ENCODE peak calls at places on chromosome 1, in six cellular contexts. One of them, this sample, is unnamed.

GRCh38 chr1:53330819-53331218 is 2.9 kb upstream of the LRP8 start:
- DNase-seq in HCT116: no peak
- DNase-seq in AG04450: no peak
- DNase-seq in choroid plexus epithelial cell: no peak
- DNase-seq in stomach: no peak
- DNase-seq in osteocyte: no peak
- DNase-seq in this sample: peak

GRCh38 chr1:61049850-61050540 is 32.4 kb upstream of the NFIA start:
- DNase-seq in HCT116: peak
- DNase-seq in AG04450: peak
- DNase-seq in choroid plexus epithelial cell: peak
- DNase-seq in stomach: peak
- DNase-seq in osteocyte: peak
- DNase-seq in this sample: no peak

GRCh38 chr1:181099152-181100014 is 10.9 kb downstream of the IER5 start:
- DNase-seq in HCT116: no peak
- DNase-seq in AG04450: no peak
- DNase-seq in choroid plexus epithelial cell: peak
- DNase-seq in stomach: no peak
- DNase-seq in osteocyte: no peak
- DNase-seq in this sample: no peak

GRCh38 chr1:2951856-2952255 is 69.4 kb upstream of the ACTRT2 start:
- DNase-seq in HCT116: no peak
- DNase-seq in AG04450: no peak
- DNase-seq in choroid plexus epithelial cell: no peak
- DNase-seq in stomach: no peak
- DNase-seq in osteocyte: no peak
- DNase-seq in this sample: no peak

GRCh38 chr1:21307210-21307609 is 16.9 kb upstream of the ECE1 start:
- DNase-seq in HCT116: no peak
- DNase-seq in AG04450: no peak
- DNase-seq in choroid plexus epithelial cell: no peak
- DNase-seq in stomach: no peak
- DNase-seq in osteocyte: no peak
- DNase-seq in this sample: no peak

GRCh38 chr1:202241376-202242079 is 47.9 kb downstream of the LGR6 start:
- DNase-seq in HCT116: no peak
- DNase-seq in AG04450: no peak
- DNase-seq in choroid plexus epithelial cell: no peak
- DNase-seq in stomach: peak
- DNase-seq in osteocyte: no peak
- DNase-seq in this sample: no peak

GRCh38 chr1:95118019-95118499 is 904 bp downstream of the TLCD4 start:
- DNase-seq in HCT116: no peak
- DNase-seq in AG04450: no peak
- DNase-seq in choroid plexus epithelial cell: no peak
- DNase-seq in stomach: no peak
- DNase-seq in osteocyte: no peak
- DNase-seq in this sample: no peak

GRCh38 chr1:19315378-19316206 is 3.5 kb downstream of the SLC66A1 start:
- DNase-seq in HCT116: no peak
- DNase-seq in AG04450: no peak
- DNase-seq in choroid plexus epithelial cell: peak
- DNase-seq in stomach: no peak
- DNase-seq in osteocyte: no peak
- DNase-seq in this sample: peak

GRCh38 chr1:221768444-221769066 is 26.7 kb upstream of the DUSP10 start:
- DNase-seq in HCT116: no peak
- DNase-seq in AG04450: no peak
- DNase-seq in choroid plexus epithelial cell: no peak
- DNase-seq in stomach: no peak
- DNase-seq in osteocyte: no peak
- DNase-seq in this sample: no peak

GRCh38 chr1:77536813-77537212 is 145.6 kb downstream of the ZZZ3 start:
- DNase-seq in HCT116: peak
- DNase-seq in AG04450: peak
- DNase-seq in choroid plexus epithelial cell: peak
- DNase-seq in stomach: no peak
- DNase-seq in osteocyte: no peak
- DNase-seq in this sample: no peak

GRCh38 chr1:32500387-32501209 is 35.7 kb downstream of the ZBTB8B start:
- DNase-seq in HCT116: no peak
- DNase-seq in AG04450: no peak
- DNase-seq in choroid plexus epithelial cell: peak
- DNase-seq in stomach: peak
- DNase-seq in osteocyte: peak
- DNase-seq in this sample: no peak

GRCh38 chr1:44619261-44619900 is 54.9 kb downstream of the TMEM53 start:
- DNase-seq in HCT116: no peak
- DNase-seq in AG04450: no peak
- DNase-seq in choroid plexus epithelial cell: peak
- DNase-seq in stomach: no peak
- DNase-seq in osteocyte: no peak
- DNase-seq in this sample: no peak

GRCh38 chr1:23558140-23558871 is 995 bp downstream of the ID3 start:
- DNase-seq in HCT116: peak
- DNase-seq in AG04450: no peak
- DNase-seq in choroid plexus epithelial cell: peak
- DNase-seq in stomach: peak
- DNase-seq in osteocyte: no peak
- DNase-seq in this sample: no peak

GRCh38 chr1:219264557-219264956 is 90.9 kb downstream of the LYPLAL1 start:
- DNase-seq in HCT116: no peak
- DNase-seq in AG04450: no peak
- DNase-seq in choroid plexus epithelial cell: peak
- DNase-seq in stomach: no peak
- DNase-seq in osteocyte: no peak
- DNase-seq in this sample: no peak

GRCh38 chr1:83083589-83084224 is 915.2 kb downstream of the TTLL7 start:
- DNase-seq in HCT116: no peak
- DNase-seq in AG04450: no peak
- DNase-seq in choroid plexus epithelial cell: no peak
- DNase-seq in stomach: no peak
- DNase-seq in osteocyte: no peak
- DNase-seq in this sample: no peak

GRCh38 chr1:156788136-156788535 is 20.8 kb downstream of the PRCC start:
- DNase-seq in HCT116: no peak
- DNase-seq in AG04450: no peak
- DNase-seq in choroid plexus epithelial cell: no peak
- DNase-seq in stomach: no peak
- DNase-seq in osteocyte: no peak
- DNase-seq in this sample: no peak

GRCh38 chr1:44512313-44512885 is 107.3 kb downstream of the RNF220 start:
- DNase-seq in HCT116: no peak
- DNase-seq in AG04450: no peak
- DNase-seq in choroid plexus epithelial cell: no peak
- DNase-seq in stomach: peak
- DNase-seq in osteocyte: no peak
- DNase-seq in this sample: no peak

GRCh38 chr1:233566886-233567285 is 47.0 kb upstream of the KCNK1 start:
- DNase-seq in HCT116: no peak
- DNase-seq in AG04450: no peak
- DNase-seq in choroid plexus epithelial cell: no peak
- DNase-seq in stomach: no peak
- DNase-seq in osteocyte: no peak
- DNase-seq in this sample: no peak

GRCh38 chr1:182143825-182144661 is 82.5 kb upstream of the ZNF648 start:
- DNase-seq in HCT116: no peak
- DNase-seq in AG04450: no peak
- DNase-seq in choroid plexus epithelial cell: peak
- DNase-seq in stomach: peak
- DNase-seq in osteocyte: peak
- DNase-seq in this sample: no peak

GRCh38 chr1:64983110-64983509 is 16.8 kb upstream of the JAK1 start:
- DNase-seq in HCT116: no peak
- DNase-seq in AG04450: no peak
- DNase-seq in choroid plexus epithelial cell: peak
- DNase-seq in stomach: no peak
- DNase-seq in osteocyte: peak
- DNase-seq in this sample: no peak

GRCh38 chr1:240098534-240098933 is 6.9 kb downstream of the FMN2 start:
- DNase-seq in HCT116: no peak
- DNase-seq in AG04450: no peak
- DNase-seq in choroid plexus epithelial cell: no peak
- DNase-seq in stomach: no peak
- DNase-seq in osteocyte: no peak
- DNase-seq in this sample: no peak

GRCh38 chr1:70485624-70486023 is 74.6 kb downstream of the CTH start:
- DNase-seq in HCT116: no peak
- DNase-seq in AG04450: no peak
- DNase-seq in choroid plexus epithelial cell: no peak
- DNase-seq in stomach: no peak
- DNase-seq in osteocyte: no peak
- DNase-seq in this sample: no peak

GRCh38 chr1:70487471-70487840 is 76.4 kb downstream of the CTH start:
- DNase-seq in HCT116: no peak
- DNase-seq in AG04450: no peak
- DNase-seq in choroid plexus epithelial cell: no peak
- DNase-seq in stomach: no peak
- DNase-seq in osteocyte: no peak
- DNase-seq in this sample: no peak

GRCh38 chr1:70487910-70488665 is 77.0 kb downstream of the CTH start:
- DNase-seq in HCT116: peak
- DNase-seq in AG04450: no peak
- DNase-seq in choroid plexus epithelial cell: peak
- DNase-seq in stomach: no peak
- DNase-seq in osteocyte: no peak
- DNase-seq in this sample: no peak

GRCh38 chr1:70490153-70490552 is 79.1 kb downstream of the CTH start:
- DNase-seq in HCT116: no peak
- DNase-seq in AG04450: no peak
- DNase-seq in choroid plexus epithelial cell: no peak
- DNase-seq in stomach: no peak
- DNase-seq in osteocyte: no peak
- DNase-seq in this sample: no peak

DNA sequence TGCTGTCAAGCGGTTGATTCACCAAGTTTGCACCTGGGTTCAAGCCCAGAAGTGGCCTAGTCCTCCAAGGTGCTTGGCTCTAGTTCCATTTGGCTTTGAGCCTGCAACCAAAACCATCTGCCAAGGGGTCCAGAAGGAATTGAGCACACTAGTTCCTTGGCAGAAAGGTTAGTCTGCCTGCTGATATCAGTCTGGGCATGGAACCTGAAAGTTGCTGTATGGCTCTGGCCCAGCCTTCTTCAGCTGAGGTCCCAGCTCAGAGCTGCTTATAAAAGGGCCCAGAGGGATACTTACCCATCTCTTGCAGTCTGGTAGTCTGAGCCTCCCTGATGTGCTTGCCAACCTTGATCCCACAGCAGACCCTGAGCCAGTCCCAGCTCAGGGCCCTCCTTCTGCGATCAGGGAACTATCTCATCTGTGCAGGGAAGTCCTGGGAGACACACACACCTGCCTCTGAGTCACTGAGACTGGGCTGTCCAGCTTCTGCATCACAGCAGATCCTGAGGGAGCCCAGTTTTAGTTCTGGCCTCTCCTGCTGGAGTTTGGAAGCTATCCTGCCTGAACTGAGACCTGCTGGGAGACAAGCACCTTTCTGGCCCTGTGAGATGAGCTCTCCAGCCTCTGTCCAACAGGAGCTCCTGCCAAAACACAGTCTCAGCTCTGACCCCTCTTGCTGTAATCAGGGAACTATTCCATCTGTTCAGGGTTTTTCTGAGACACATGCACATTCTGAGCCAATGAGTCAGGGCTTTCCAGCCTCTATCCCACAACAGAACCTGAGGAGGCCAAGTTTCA is 75.8 kb downstream of the CTH start:
- DNase-seq in HCT116: no peak
- DNase-seq in AG04450: peak
- DNase-seq in choroid plexus epithelial cell: peak
- DNase-seq in stomach: peak
- DNase-seq in osteocyte: no peak
- DNase-seq in this sample: no peak
- TF ChIP-seq CTCF in HCT116: no peak
- TF ChIP-seq CTCF in AG04450: peak
- TF ChIP-seq CTCF in choroid plexus epithelial cell: peak
- TF ChIP-seq CTCF in stomach: no peak
- TF ChIP-seq CTCF in osteocyte: no peak
- TF ChIP-seq CTCF in this sample: no peak

DNA sequence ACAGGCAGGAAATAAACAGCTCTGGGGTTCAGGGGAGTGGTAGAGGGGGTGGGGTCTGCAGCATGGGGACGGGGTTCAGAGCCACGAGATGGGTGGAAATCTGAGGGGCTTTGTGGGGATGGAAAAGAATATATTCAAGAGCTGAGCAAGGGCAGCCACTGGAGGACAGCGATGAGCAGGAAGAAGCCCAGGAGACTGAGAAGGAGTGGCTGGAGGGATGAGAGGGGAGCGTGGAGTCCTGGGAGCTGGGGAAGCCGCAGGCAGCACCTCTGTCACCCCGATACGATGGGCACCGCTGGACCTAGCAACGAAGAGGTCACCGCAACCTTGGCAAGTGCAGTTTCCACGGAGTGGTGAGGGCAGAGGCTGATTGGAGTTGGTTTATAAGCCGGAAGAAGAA is 10.0 kb upstream of the KCNAB2 start:
- DNase-seq in HCT116: no peak
- DNase-seq in AG04450: no peak
- DNase-seq in choroid plexus epithelial cell: no peak
- DNase-seq in stomach: no peak
- DNase-seq in osteocyte: no peak
- DNase-seq in this sample: no peak
- TF ChIP-seq CTCF in HCT116: peak
- TF ChIP-seq CTCF in AG04450: no peak
- TF ChIP-seq CTCF in choroid plexus epithelial cell: peak
- TF ChIP-seq CTCF in stomach: no peak
- TF ChIP-seq CTCF in osteocyte: no peak
- TF ChIP-seq CTCF in this sample: peak

DNA sequence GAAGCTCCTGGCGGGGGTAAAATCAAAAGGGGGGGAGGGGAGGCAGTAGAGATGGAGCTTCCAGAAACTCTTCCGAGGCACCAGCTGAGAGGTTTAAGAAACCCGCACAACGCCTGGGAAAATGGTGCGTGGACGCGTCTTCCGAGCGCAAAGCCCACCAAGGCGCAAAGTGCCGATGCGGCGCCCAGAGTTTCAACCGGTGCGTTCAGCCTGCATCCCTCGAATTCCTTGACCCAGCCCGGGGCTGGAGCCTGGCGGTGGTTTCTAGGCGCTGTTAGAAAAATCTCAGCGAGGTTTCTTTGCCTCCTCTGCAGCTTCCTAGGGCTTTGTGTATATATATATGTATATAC is 456 bp upstream of the PLPPR5 start:
- DNase-seq in HCT116: no peak
- DNase-seq in AG04450: no peak
- DNase-seq in choroid plexus epithelial cell: peak
- DNase-seq in stomach: no peak
- DNase-seq in osteocyte: no peak
- DNase-seq in this sample: no peak
- TF ChIP-seq CTCF in HCT116: no peak
- TF ChIP-seq CTCF in AG04450: no peak
- TF ChIP-seq CTCF in choroid plexus epithelial cell: no peak
- TF ChIP-seq CTCF in stomach: no peak
- TF ChIP-seq CTCF in osteocyte: no peak
- TF ChIP-seq CTCF in this sample: peak

DNA sequence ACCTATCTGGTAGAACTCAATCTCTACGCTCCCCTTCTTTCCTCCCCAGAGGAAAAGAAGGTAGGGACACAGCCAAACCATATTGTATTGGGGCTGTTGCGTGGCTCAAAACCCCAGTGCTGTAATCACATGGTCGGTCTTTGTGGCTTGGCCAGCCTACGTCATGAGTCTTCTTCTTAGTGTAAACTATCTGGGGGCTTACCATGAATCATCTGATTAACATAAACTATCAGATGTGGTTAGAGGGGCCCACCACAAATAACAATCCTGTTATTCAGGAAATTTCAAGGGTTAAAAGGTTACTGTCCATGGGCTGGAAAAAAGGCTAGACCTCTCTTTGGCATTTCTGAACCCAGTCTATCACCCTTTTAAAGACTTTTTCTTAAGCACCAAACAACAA is 49.5 kb upstream of the GPR52 start:
- DNase-seq in HCT116: no peak
- DNase-seq in AG04450: peak
- DNase-seq in choroid plexus epithelial cell: peak
- DNase-seq in stomach: no peak
- DNase-seq in osteocyte: no peak
- DNase-seq in this sample: no peak
- TF ChIP-seq CTCF in HCT116: no peak
- TF ChIP-seq CTCF in AG04450: no peak
- TF ChIP-seq CTCF in choroid plexus epithelial cell: no peak
- TF ChIP-seq CTCF in stomach: no peak
- TF ChIP-seq CTCF in osteocyte: no peak
- TF ChIP-seq CTCF in this sample: no peak